ENCODE peak calls at places on chromosomes 5 and 9, in four cellular contexts. T is left ventricle myocardium inferior, Z is iris pigment epithelial cell, C is NCI-H524. D is an unnamed sample.
A peak's percentile ranks its signal among the peaks of the same experiment; 100 is the strongest.

GRCh38 chr9:83599071-83599470 is 23.9 kb upstream of the IDNK start:
- DNase-seq in T (no peak), Z (no peak), C (no peak), D (no peak)

GRCh38 chr5:169831331-169831730 is 149.0 kb downstream of the INSYN2B start:
- DNase-seq in T (no peak), Z (no peak), C (peak; percentile 11), D (peak; percentile 75)

GRCh38 chr5:151319334-151319733 is 15.8 kb upstream of the SLC36A3 start:
- DNase-seq in T (peak; percentile 31), Z (peak; percentile 33), C (peak; percentile 27), D (peak; percentile 32)

GRCh38 chr9:77820293-77820954 is 172.3 kb upstream of the GNA14 start:
- DNase-seq in T (no peak), Z (peak; percentile 81), C (no peak), D (no peak)

GRCh38 chr9:127154390-127155191 is 32.2 kb upstream of the ANGPTL2 start:
- DNase-seq in T (peak; percentile 80), Z (peak; percentile 72), C (no peak), D (no peak)

GRCh38 chr9:70954126-70954525 is 167.3 kb downstream of the TRPM3 start:
- DNase-seq in T (no peak), Z (peak; percentile 88), C (no peak), D (no peak)

GRCh38 chr9:88064554-88064953 is 73.7 kb downstream of the SPATA31C2 start:
- DNase-seq in T (no peak), Z (no peak), C (no peak), D (no peak)

GRCh38 chr5:101860145-101860544 is 435.9 kb downstream of the SLCO4C1 start:
- DNase-seq in T (no peak), Z (no peak), C (no peak), D (no peak)

GRCh38 chr5:74499236-74499635 is 141.3 kb downstream of the ENC1 start:
- DNase-seq in T (no peak), Z (no peak), C (no peak), D (no peak)

GRCh38 chr5:170443624-170444023 is 54.5 kb upstream of the KCNMB1 start:
- DNase-seq in T (no peak), Z (no peak), C (no peak), D (no peak)

GRCh38 chr5:33205070-33205469 is 235.7 kb upstream of the TARS1 start:
- DNase-seq in T (no peak), Z (no peak), C (no peak), D (no peak)

D was measured in DMS 273 treated with DMSO at 0.1 percent for 48 hours.